ENCODE peak calls at places on chromosome 9, in six cellular contexts. B, T, N, H, M and X are unnamed samples.

GRCh38 chr9:133403766-133404439 is 13.9 kb downstream of the REXO4 start:
- DNase-seq in B (peak), T (peak), N (peak), H (no peak), M (peak), X (no peak)

GRCh38 chr9:81824802-81825770 is 103.1 kb upstream of the SPATA31D4 start:
- DNase-seq in B (no peak), T (no peak), N (no peak), H (no peak), M (no peak), X (no peak)

GRCh38 chr9:974993-975739 is 1.3 kb upstream of the DMRT3 start:
- DNase-seq in B (no peak), T (no peak), N (no peak), H (no peak), M (no peak), X (no peak)

GRCh38 chr9:134010774-134011173 is 14.5 kb upstream of the BRD3OS start:
- DNase-seq in B (no peak), T (no peak), N (no peak), H (no peak), M (no peak), X (no peak)

GRCh38 chr9:108800632-108801099 is 55.1 kb downstream of the ACTL7B start:
- DNase-seq in B (no peak), T (no peak), N (no peak), H (no peak), M (no peak), X (no peak)

GRCh38 chr9:136399176-136400037 is 563 bp downstream of the SNAPC4 start:
- DNase-seq in B (no peak), T (no peak), N (peak), H (no peak), M (no peak), X (no peak)

GRCh38 chr9:84136119-84136868 is 155.7 kb downstream of the RMI1 start:
- DNase-seq in B (no peak), T (no peak), N (no peak), H (peak), M (peak), X (no peak)

GRCh38 chr9:74443036-74443750 is 53.9 kb upstream of the RORB start:
- DNase-seq in B (no peak), T (no peak), N (no peak), H (no peak), M (no peak), X (no peak)

GRCh38 chr9:19379283-19379682 is 753 bp downstream of the RPS6 start:
- DNase-seq in B (no peak), T (no peak), N (no peak), H (no peak), M (no peak), X (no peak)

GRCh38 chr9:131530546-131530929 is 525 bp downstream of the UCK1 start:
- DNase-seq in B (peak), T (peak), N (no peak), H (peak), M (peak), X (no peak)

GRCh38 chr9:126676102-126676684 is 62.5 kb downstream of the LMX1B start:
- DNase-seq in B (no peak), T (no peak), N (no peak), H (no peak), M (no peak), X (no peak)

GRCh38 chr9:127122176-127123151 is at the start of gene ANGPTL2:
- DNase-seq in B (peak), T (peak), N (peak), H (peak), M (no peak), X (no peak)

GRCh38 chr9:36914212-36914577 is 119.9 kb downstream of the PAX5 start:
- DNase-seq in B (no peak), T (no peak), N (no peak), H (no peak), M (no peak), X (no peak)

GRCh38 chr9:95025213-95026170 is 292.0 kb downstream of the FANCC start:
- DNase-seq in B (peak), T (peak), N (peak), H (peak), M (peak), X (no peak)

GRCh38 chr9:72925126-72925810 is 27.6 kb downstream of the ALDH1A1 start:
- DNase-seq in B (no peak), T (no peak), N (no peak), H (no peak), M (no peak), X (peak)

GRCh38 chr9:137948642-137949041 is 71.1 kb downstream of the CACNA1B start:
- DNase-seq in B (no peak), T (no peak), N (no peak), H (no peak), M (no peak), X (no peak)

GRCh38 chr9:113807173-113808061 is 68.7 kb upstream of the ZNF618 start:
- DNase-seq in B (no peak), T (no peak), N (no peak), H (peak), M (peak), X (peak)

GRCh38 chr9:137784641-137785513 is 92.7 kb upstream of the CACNA1B start:
- DNase-seq in B (no peak), T (peak), N (no peak), H (no peak), M (no peak), X (no peak)

GRCh38 chr9:35521708-35522107 is 31.8 kb downstream of the RUSC2 start:
- DNase-seq in B (no peak), T (no peak), N (no peak), H (peak), M (peak), X (no peak)

GRCh38 chr9:36053971-36054370 is 17.3 kb downstream of the RECK start:
- DNase-seq in B (no peak), T (no peak), N (no peak), H (no peak), M (peak), X (no peak)

GRCh38 chr9:1939926-1940368 is 75.2 kb upstream of the SMARCA2 start:
- DNase-seq in B (peak), T (no peak), N (no peak), H (peak), M (peak), X (no peak)

DNA sequence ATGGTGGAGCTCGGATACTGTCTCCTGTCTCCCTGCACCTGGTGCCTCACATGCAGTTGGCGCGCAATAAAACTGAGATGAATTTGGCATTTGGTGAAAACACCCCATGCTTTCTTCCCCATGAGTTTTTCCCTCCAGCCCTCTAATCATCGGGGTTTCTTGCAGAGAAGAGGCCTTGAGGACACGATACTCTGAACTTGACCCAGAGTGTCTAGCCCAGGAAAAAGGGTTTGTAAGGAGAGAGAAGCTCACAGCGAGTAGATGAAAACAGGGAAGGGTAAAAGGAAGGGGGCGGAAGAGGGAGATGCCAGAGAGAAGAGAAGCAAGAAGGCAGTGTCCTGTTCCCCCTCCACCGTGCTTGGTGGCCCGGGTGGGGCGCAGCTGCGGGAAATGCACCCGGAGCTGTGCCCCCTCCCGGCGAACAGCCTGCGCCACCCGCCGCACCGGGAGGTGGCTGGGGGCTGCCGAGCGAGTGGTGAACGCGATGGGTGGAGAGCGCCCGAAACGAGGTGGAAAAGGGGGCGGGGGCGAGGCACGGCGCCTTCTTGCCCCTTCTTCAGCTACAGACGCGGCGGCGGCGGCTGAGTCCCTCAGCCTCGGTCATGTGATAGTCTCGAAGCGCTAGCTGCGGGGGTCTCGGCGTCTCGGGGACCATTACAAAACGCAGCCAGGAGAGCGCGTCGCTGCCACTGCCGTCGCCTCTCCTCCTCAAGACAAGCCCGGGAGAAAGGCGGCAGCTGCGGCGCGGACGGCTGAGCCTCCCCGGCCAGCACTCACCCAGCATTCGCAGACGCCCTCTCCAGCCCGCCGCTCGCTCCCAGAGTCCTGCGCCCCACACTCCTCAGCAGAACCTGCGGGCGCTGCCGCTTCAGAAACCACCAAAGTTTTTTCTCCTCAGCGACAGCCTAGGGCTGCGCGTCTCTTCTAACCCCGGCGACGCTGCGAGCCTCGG is 1.1 kb upstream of the FOXB2 start:
- DNase-seq in B (no peak), T (no peak), N (no peak), H (no peak), M (no peak), X (no peak)
- TF ChIP-seq CTCF in B (no peak), T (no peak), N (no peak), H (no peak), M (no peak), X (no peak)

GRCh38 chr9:38068616-38068865 is 486 bp downstream of the SHB start:
- DNase-seq in B (no peak), T (no peak), N (no peak), H (peak), M (peak), X (no peak)
- TF ChIP-seq CTCF in B (no peak), T (peak), N (no peak), H (peak), M (peak), X (no peak)

GRCh38 chr9:92293452-92294296 is at the start of gene IARS1:
- DNase-seq in B (peak), T (peak), N (peak), H (peak), M (peak), X (peak)
- TF ChIP-seq CTCF in B (peak), T (peak), N (no peak), H (peak), M (peak), X (peak)

DNA sequence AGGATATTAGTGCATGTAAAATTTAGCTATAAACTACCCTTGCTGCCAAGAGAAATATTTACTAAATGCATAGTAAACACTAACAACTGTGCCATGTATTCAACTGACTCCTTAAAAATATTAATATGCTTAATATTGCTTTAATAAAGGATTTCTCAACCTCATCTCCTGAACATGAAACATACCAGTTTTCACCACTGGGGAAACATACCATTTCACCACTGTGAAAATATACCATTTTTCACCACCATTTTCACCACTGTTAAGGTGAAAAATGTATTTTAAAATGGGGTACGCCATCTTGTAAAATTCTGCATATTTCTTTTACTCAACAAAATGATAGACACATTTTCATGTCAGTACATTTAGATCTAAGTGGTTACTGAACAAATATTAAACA is 4.5 kb downstream of the RAB14 start:
- DNase-seq in B (no peak), T (no peak), N (no peak), H (no peak), M (no peak), X (no peak)
- TF ChIP-seq CTCF in B (no peak), T (no peak), N (no peak), H (no peak), M (no peak), X (peak)